ENCODE peak calls at places on chromosomes 12 and 14, in seven cellular contexts. One of them, this sample, is unnamed. For H3K9me2, the result is how much of the 10 kb centered on the place peaks cover.

GRCh38 chr12:29113101-29113500 is 36.0 kb upstream of the FAR2 start:
- DNase-seq in GM23248: peak
- DNase-seq in HCT116: peak
- DNase-seq in PC-3: peak
- DNase-seq in hepatocyte: no peak
- DNase-seq in GM23338: no peak
- DNase-seq in MM.1S: no peak
- DNase-seq in this sample: no peak

GRCh38 chr14:93729993-93730392 is 58.3 kb downstream of the PRIMA1 start:
- DNase-seq in GM23248: no peak
- DNase-seq in HCT116: peak
- DNase-seq in PC-3: peak
- DNase-seq in hepatocyte: no peak
- DNase-seq in GM23338: no peak
- DNase-seq in MM.1S: no peak
- DNase-seq in this sample: no peak

GRCh38 chr14:89445252-89445973 is 28.4 kb upstream of the FOXN3 start:
- DNase-seq in GM23248: peak
- DNase-seq in HCT116: no peak
- DNase-seq in PC-3: no peak
- DNase-seq in hepatocyte: no peak
- DNase-seq in GM23338: no peak
- DNase-seq in MM.1S: no peak
- DNase-seq in this sample: peak

GRCh38 chr12:9387450-9387849 is 179.3 kb upstream of the PZP start:
- DNase-seq in GM23248: no peak
- DNase-seq in HCT116: no peak
- DNase-seq in PC-3: no peak
- DNase-seq in hepatocyte: no peak
- DNase-seq in GM23338: no peak
- DNase-seq in MM.1S: no peak
- DNase-seq in this sample: no peak

GRCh38 chr14:67562025-67562775 is 29.1 kb downstream of the PLEKHH1 start:
- DNase-seq in GM23248: no peak
- DNase-seq in HCT116: no peak
- DNase-seq in PC-3: no peak
- DNase-seq in hepatocyte: no peak
- DNase-seq in GM23338: no peak
- DNase-seq in MM.1S: no peak
- DNase-seq in this sample: no peak

GRCh38 chr12:5295151-5295550 is 136.8 kb upstream of the NTF3 start:
- DNase-seq in GM23248: peak
- DNase-seq in HCT116: no peak
- DNase-seq in PC-3: no peak
- DNase-seq in hepatocyte: no peak
- DNase-seq in GM23338: no peak
- DNase-seq in MM.1S: no peak
- DNase-seq in this sample: no peak

GRCh38 chr12:52213541-52214420 is 19.3 kb upstream of the KRT7 start:
- DNase-seq in GM23248: peak
- DNase-seq in HCT116: peak
- DNase-seq in PC-3: peak
- DNase-seq in hepatocyte: peak
- DNase-seq in GM23338: peak
- DNase-seq in MM.1S: peak
- DNase-seq in this sample: peak

GRCh38 chr14:93137864-93138263 is 22.1 kb upstream of the ITPK1 start:
- DNase-seq in GM23248: peak
- DNase-seq in HCT116: no peak
- DNase-seq in PC-3: peak
- DNase-seq in hepatocyte: peak
- DNase-seq in GM23338: peak
- DNase-seq in MM.1S: no peak
- DNase-seq in this sample: peak

GRCh38 chr14:52073251-52073650 is 4.4 kb upstream of the NID2 start:
- DNase-seq in GM23248: peak
- DNase-seq in HCT116: no peak
- DNase-seq in PC-3: peak
- DNase-seq in hepatocyte: no peak
- DNase-seq in GM23338: no peak
- DNase-seq in MM.1S: no peak
- DNase-seq in this sample: no peak

GRCh38 chr14:68426661-68427549 is 366.0 kb downstream of the ZFP36L1 start:
- DNase-seq in GM23248: no peak
- DNase-seq in HCT116: no peak
- DNase-seq in PC-3: peak
- DNase-seq in hepatocyte: no peak
- DNase-seq in GM23338: no peak
- DNase-seq in MM.1S: no peak
- DNase-seq in this sample: no peak

GRCh38 chr12:75878382-75878720 is 153.2 kb downstream of the PHLDA1 start:
- DNase-seq in GM23248: no peak
- DNase-seq in HCT116: no peak
- DNase-seq in PC-3: no peak
- DNase-seq in hepatocyte: peak
- DNase-seq in GM23338: no peak
- DNase-seq in MM.1S: no peak
- DNase-seq in this sample: no peak

GRCh38 chr12:5748027-5748426 is 197.0 kb downstream of the ANO2 start:
- DNase-seq in GM23248: no peak
- DNase-seq in HCT116: no peak
- DNase-seq in PC-3: no peak
- DNase-seq in hepatocyte: no peak
- DNase-seq in GM23338: no peak
- DNase-seq in MM.1S: no peak
- DNase-seq in this sample: no peak

GRCh38 chr14:90732142-90732541 is 84.1 kb downstream of the TTC7B start:
- DNase-seq in GM23248: no peak
- DNase-seq in HCT116: no peak
- DNase-seq in PC-3: no peak
- DNase-seq in hepatocyte: no peak
- DNase-seq in GM23338: no peak
- DNase-seq in MM.1S: no peak
- DNase-seq in this sample: no peak

GRCh38 chr12:57616383-57617101 is 5.3 kb downstream of the ARHGEF25 start:
- DNase-seq in GM23248: peak
- DNase-seq in HCT116: no peak
- DNase-seq in PC-3: no peak
- DNase-seq in hepatocyte: no peak
- DNase-seq in GM23338: no peak
- DNase-seq in MM.1S: no peak
- DNase-seq in this sample: no peak

GRCh38 chr14:103867523-103867953 is 20.2 kb upstream of the PPP1R13B start:
- DNase-seq in GM23248: no peak
- DNase-seq in HCT116: no peak
- DNase-seq in PC-3: no peak
- DNase-seq in hepatocyte: no peak
- DNase-seq in GM23338: no peak
- DNase-seq in MM.1S: no peak
- DNase-seq in this sample: no peak

GRCh38 chr12:74105434-74105833 is 432.2 kb upstream of the ATXN7L3B start:
- DNase-seq in GM23248: no peak
- DNase-seq in HCT116: no peak
- DNase-seq in PC-3: peak
- DNase-seq in hepatocyte: no peak
- DNase-seq in GM23338: no peak
- DNase-seq in MM.1S: no peak
- DNase-seq in this sample: no peak

GRCh38 chr14:53975444-53975843 is 18.8 kb upstream of the BMP4 start:
- DNase-seq in GM23248: no peak
- DNase-seq in HCT116: no peak
- DNase-seq in PC-3: no peak
- DNase-seq in hepatocyte: no peak
- DNase-seq in GM23338: no peak
- DNase-seq in MM.1S: no peak
- DNase-seq in this sample: no peak

GRCh38 chr14:61469771-61470170 is 148.4 kb downstream of the PRKCH start:
- DNase-seq in GM23248: no peak
- DNase-seq in HCT116: no peak
- DNase-seq in PC-3: no peak
- DNase-seq in hepatocyte: no peak
- DNase-seq in GM23338: no peak
- DNase-seq in MM.1S: no peak
- DNase-seq in this sample: no peak

GRCh38 chr12:7935773-7936581 is at the start of gene SLC2A3:
- DNase-seq in GM23248: peak
- DNase-seq in HCT116: no peak
- DNase-seq in PC-3: no peak
- DNase-seq in hepatocyte: peak
- DNase-seq in GM23338: peak
- DNase-seq in MM.1S: peak
- DNase-seq in this sample: peak

GRCh38 chr14:80637726-80638619 is 303.6 kb downstream of the CEP128 start:
- DNase-seq in GM23248: peak
- DNase-seq in HCT116: no peak
- DNase-seq in PC-3: peak
- DNase-seq in hepatocyte: no peak
- DNase-seq in GM23338: no peak
- DNase-seq in MM.1S: no peak
- DNase-seq in this sample: no peak

DNA sequence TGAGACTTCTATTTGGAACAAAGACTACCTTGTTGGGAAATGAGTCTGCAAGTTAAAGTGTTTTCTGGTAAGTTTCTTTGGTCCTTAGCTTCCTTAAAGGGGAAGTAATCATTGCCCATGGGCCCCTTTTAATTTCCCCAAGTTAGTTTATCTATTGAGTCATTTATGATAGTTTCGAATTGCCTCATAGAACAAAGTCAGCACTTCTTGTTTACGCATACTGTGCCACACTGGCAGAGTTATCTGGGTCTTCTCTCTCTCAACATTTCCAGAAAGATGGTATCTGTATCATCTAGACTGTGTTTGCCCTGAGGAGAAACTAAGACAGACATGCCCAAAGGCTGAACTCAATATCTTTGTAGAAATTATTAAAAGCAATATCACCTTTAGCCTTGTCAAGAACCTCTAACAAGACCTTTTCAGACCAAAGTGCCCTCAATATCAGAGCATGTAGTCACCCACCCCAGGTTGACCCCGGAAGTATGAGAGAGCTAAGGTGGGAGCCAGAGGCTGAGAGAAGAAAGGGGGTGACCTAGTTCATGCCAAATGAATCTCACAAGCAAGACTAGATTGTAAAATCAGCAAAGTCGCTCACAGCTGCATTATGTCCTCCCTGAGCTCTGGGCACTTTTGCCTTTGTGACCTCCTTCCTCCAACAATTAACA is 40.0 kb downstream of the GPR65 start:
- DNase-seq in GM23248: no peak
- DNase-seq in HCT116: no peak
- DNase-seq in PC-3: peak
- DNase-seq in hepatocyte: peak
- DNase-seq in GM23338: no peak
- DNase-seq in MM.1S: no peak
- DNase-seq in this sample: no peak
- H3K4me3 ChIP-seq in GM23248: no peak
- H3K4me3 ChIP-seq in HCT116: no peak
- H3K4me3 ChIP-seq in PC-3: no peak
- H3K4me3 ChIP-seq in hepatocyte: no peak
- H3K4me3 ChIP-seq in GM23338: no peak
- H3K4me3 ChIP-seq in MM.1S: no peak
- H3K4me3 ChIP-seq in this sample: no peak

GRCh38 chr14:31142455-31143087 is 65.0 kb downstream of the HECTD1 start:
- DNase-seq in GM23248: no peak
- DNase-seq in HCT116: no peak
- DNase-seq in PC-3: no peak
- DNase-seq in hepatocyte: no peak
- DNase-seq in GM23338: no peak
- DNase-seq in MM.1S: no peak
- DNase-seq in this sample: no peak

GRCh38 chr14:31139301-31139847 is 68.2 kb downstream of the HECTD1 start:
- DNase-seq in GM23248: no peak
- DNase-seq in HCT116: no peak
- DNase-seq in PC-3: no peak
- DNase-seq in hepatocyte: no peak
- DNase-seq in GM23338: no peak
- DNase-seq in MM.1S: no peak
- DNase-seq in this sample: no peak

GRCh38 chr14:31138301-31138700 is 69.3 kb downstream of the HECTD1 start:
- DNase-seq in GM23248: no peak
- DNase-seq in HCT116: no peak
- DNase-seq in PC-3: no peak
- DNase-seq in hepatocyte: no peak
- DNase-seq in GM23338: no peak
- DNase-seq in MM.1S: no peak
- DNase-seq in this sample: no peak

GRCh38 chr14:31133133-31133532 is 74.5 kb downstream of the HECTD1 start:
- DNase-seq in GM23248: no peak
- DNase-seq in HCT116: no peak
- DNase-seq in PC-3: no peak
- DNase-seq in hepatocyte: no peak
- DNase-seq in GM23338: no peak
- DNase-seq in MM.1S: no peak
- DNase-seq in this sample: no peak

DNA sequence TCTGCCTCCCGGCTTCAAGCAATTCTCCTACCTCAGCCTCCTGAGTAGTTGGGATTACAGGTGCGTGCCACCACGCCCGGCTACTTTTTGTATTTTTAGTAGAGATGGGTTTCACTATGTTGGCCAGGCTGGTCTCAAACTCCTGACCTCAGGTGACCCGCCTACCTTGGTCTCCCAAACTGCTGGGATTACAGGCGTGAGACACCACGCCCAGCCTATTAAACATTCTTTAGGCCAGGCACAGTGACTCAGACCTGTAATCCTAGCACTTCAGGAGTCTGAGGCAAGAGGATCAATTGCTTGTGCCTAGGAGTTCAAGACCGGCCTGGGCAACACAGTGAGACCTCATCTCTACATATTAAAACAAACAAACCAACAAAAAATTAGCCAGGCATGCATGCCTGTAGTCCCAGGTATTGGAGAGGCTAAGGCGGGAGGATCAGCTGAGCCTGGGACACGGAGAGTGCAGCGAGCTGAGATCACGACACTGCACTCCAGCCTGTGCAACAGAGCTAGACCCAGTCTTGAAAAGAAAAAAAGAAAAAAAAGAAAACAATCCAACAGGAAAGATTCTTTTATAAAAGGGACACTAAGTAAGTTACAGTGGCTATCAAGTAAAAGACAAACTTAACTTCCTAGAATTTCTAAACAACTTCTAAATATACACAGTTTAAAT is 70.2 kb downstream of the HECTD1 start:
- DNase-seq in GM23248: no peak
- DNase-seq in HCT116: peak
- DNase-seq in PC-3: peak
- DNase-seq in hepatocyte: no peak
- DNase-seq in GM23338: no peak
- DNase-seq in MM.1S: no peak
- DNase-seq in this sample: no peak
- TF ChIP-seq EZH2phosphoT487 in GM23248: no peak
- TF ChIP-seq EZH2phosphoT487 in HCT116: no peak
- TF ChIP-seq EZH2phosphoT487 in PC-3: no peak
- TF ChIP-seq EZH2phosphoT487 in hepatocyte: no peak
- TF ChIP-seq EZH2phosphoT487 in GM23338: no peak
- TF ChIP-seq EZH2phosphoT487 in MM.1S: no peak
- TF ChIP-seq EZH2phosphoT487 in this sample: no peak

GRCh38 chr12:88953029-88953586 is 372.8 kb upstream of the KITLG start:
- DNase-seq in GM23248: no peak
- DNase-seq in HCT116: no peak
- DNase-seq in PC-3: no peak
- DNase-seq in hepatocyte: no peak
- DNase-seq in GM23338: no peak
- DNase-seq in MM.1S: no peak
- DNase-seq in this sample: no peak
- H3K9me2 ChIP-seq in GM23248: under half
- H3K9me2 ChIP-seq in HCT116: under half
- H3K9me2 ChIP-seq in PC-3: under half
- H3K9me2 ChIP-seq in hepatocyte: under half
- H3K9me2 ChIP-seq in GM23338: under half
- H3K9me2 ChIP-seq in MM.1S: under half
- H3K9me2 ChIP-seq in this sample: under half

GRCh38 chr12:6774557-6775062 is 2.3 kb downstream of the LAG3 start:
- DNase-seq in GM23248: no peak
- DNase-seq in HCT116: no peak
- DNase-seq in PC-3: no peak
- DNase-seq in hepatocyte: no peak
- DNase-seq in GM23338: no peak
- DNase-seq in MM.1S: no peak
- DNase-seq in this sample: no peak
- H3K4me3 ChIP-seq in GM23248: no peak
- H3K4me3 ChIP-seq in HCT116: no peak
- H3K4me3 ChIP-seq in PC-3: no peak
- H3K4me3 ChIP-seq in hepatocyte: no peak
- H3K4me3 ChIP-seq in GM23338: peak
- H3K4me3 ChIP-seq in MM.1S: no peak
- H3K4me3 ChIP-seq in this sample: no peak

This sample was measured in OCI-LY7.